ENCODE peak calls at places on chromosomes 13 and 19, in six cellular contexts. M is spleen, B is T-helper 2 cell, L is T1000, H is epithelial cell of esophagus, G is uterus. I is an unnamed sample.

GRCh38 chr19:53581871-53582279 is 43.9 kb downstream of the ZNF331 start:
- DNase-seq in H (no peak), B (no peak), L (no peak), M (no peak), G (no peak), I (no peak)

GRCh38 chr13:50320297-50320862 is 305.1 kb downstream of the KCNRG start:
- DNase-seq in H (peak; percentile 55), B (no peak), L (no peak), M (no peak), G (no peak), I (no peak)

GRCh38 chr19:2221250-2221831 is 14.8 kb downstream of the PLEKHJ1 start:
- DNase-seq in B (no peak), L (peak; percentile 83), G (no peak), H (no peak), M (no peak), I (no peak)

GRCh38 chr13:29849071-29849541 is 1.3 kb downstream of the UBL3 start:
- DNase-seq in H (peak; percentile 49), M (peak; percentile 78), L (no peak), G (no peak), B (peak; percentile 59), I (no peak)

GRCh38 chr13:40102854-40103253 is 447.4 kb downstream of the COG6 start:
- DNase-seq in H (peak; percentile 99), B (peak; percentile 73), M (no peak), G (peak; percentile 66), L (no peak), I (peak; percentile 42)

GRCh38 chr13:86383151-86383550 is 583.9 kb upstream of the SLITRK6 start:
- DNase-seq in H (no peak), L (no peak), B (no peak), M (no peak), G (no peak), I (no peak)

GRCh38 chr13:68551701-68552522 is 1321.8 kb upstream of the PCDH9 start:
- DNase-seq in B (no peak), H (peak; percentile 10), M (no peak), L (no peak), G (no peak), I (no peak)

GRCh38 chr13:26909515-26909914 is 148.9 kb upstream of the GPR12 start:
- DNase-seq in G (no peak), M (no peak), L (no peak), B (no peak), H (no peak), I (no peak)

GRCh38 chr13:29472317-29472961 is 123.0 kb downstream of the SLC7A1 start:
- DNase-seq in H (peak; percentile 72), L (no peak), B (peak; percentile 39), G (peak; percentile 28), M (no peak), I (peak; percentile 12)

GRCh38 chr19:49716154-49716553 is 25.2 kb downstream of the CPT1C start:
- DNase-seq in B (peak; percentile 21), H (no peak), G (no peak), M (no peak), L (no peak), I (no peak)

GRCh38 chr13:101453784-101454201 is 1.3 kb downstream of the ITGBL1 start:
- DNase-seq in H (peak; percentile 74), M (no peak), B (peak; percentile 10), L (no peak), G (no peak), I (no peak)

GRCh38 chr13:28031220-28031903 is 42.9 kb upstream of the URAD start:
- DNase-seq in L (no peak), M (peak; percentile 84), H (no peak), B (no peak), G (no peak), I (no peak)

GRCh38 chr19:29884466-29884865 is 57.6 kb upstream of the URI1 start:
- DNase-seq in M (no peak), B (no peak), L (no peak), H (no peak), G (no peak), I (no peak)

GRCh38 chr19:11480081-11480926 is 542 bp downstream of the ELAVL3 start:
- DNase-seq in M (no peak), L (no peak), H (no peak), B (no peak), G (no peak), I (no peak)

GRCh38 chr19:48645652-48646191 is at the start of gene CA11:
- DNase-seq in L (no peak), B (no peak), G (no peak), H (no peak), M (peak; percentile 76), I (no peak)

GRCh38 chr19:2191456-2191931 is 27.8 kb downstream of the DOT1L start:
- DNase-seq in L (no peak), G (no peak), B (no peak), H (no peak), M (no peak), I (no peak)

GRCh38 chr13:113452942-113453901 is at the start of gene ADPRHL1:
- DNase-seq in H (no peak), G (peak; percentile 11), M (no peak), B (no peak), L (no peak), I (no peak)

GRCh38 chr13:59906413-59907027 is 257.2 kb downstream of the DIAPH3 start:
- DNase-seq in H (peak; percentile 40), B (peak; percentile 25), M (no peak), L (no peak), G (no peak), I (no peak)

GRCh38 chr19:2532252-2533071 is 56.5 kb downstream of the GADD45B start:
- DNase-seq in G (no peak), H (peak; percentile 94), M (no peak), B (no peak), L (no peak), I (no peak)

GRCh38 chr19:4745986-4746385 is 22.3 kb upstream of the DPP9 start:
- DNase-seq in H (no peak), B (no peak), G (no peak), L (no peak), M (no peak), I (no peak)

GRCh38 chr19:43594710-43595604 is 977 bp downstream of the IRGQ start:
- DNase-seq in G (no peak), B (peak; percentile 89), H (peak; percentile 79), M (peak; percentile 91), L (peak; percentile 9), I (peak; percentile 54)

GRCh38 chr19:8614455-8614854 is 3.9 kb upstream of the ADAMTS10 start:
- DNase-seq in H (no peak), L (no peak), B (no peak), M (no peak), G (no peak), I (no peak)

GRCh38 chr13:21074601-21075302 is 13.4 kb upstream of the LATS2 start:
- DNase-seq in H (no peak), M (no peak), B (peak; percentile 80), G (no peak), L (no peak), I (no peak)

GRCh38 chr13:36038785-36039415 is 92.3 kb downstream of the DCLK1 start:
- DNase-seq in G (no peak), M (no peak), B (no peak), L (no peak), H (peak; percentile 19), I (no peak)

GRCh38 chr13:27271572-27272096 is 1.0 kb downstream of the RASL11A start:
- DNase-seq in B (no peak), L (no peak), G (no peak), H (no peak), M (peak; percentile 83), I (no peak)

GRCh38 chr13:70568571-70568970 is 460.3 kb upstream of the KLHL1 start:
- DNase-seq in B (peak; percentile 33), G (no peak), M (no peak), H (peak; percentile 59), L (no peak), I (no peak)

GRCh38 chr13:20230913-20231838 is 943 bp downstream of the GJB6 start:
- DNase-seq in G (no peak), H (no peak), M (no peak), B (peak; percentile 67), L (no peak), I (no peak)

GRCh38 chr19:11031421-11032070 is 57.7 kb upstream of the LDLR start:
- DNase-seq in G (no peak), M (no peak), B (no peak), H (no peak), L (no peak), I (no peak)

GRCh38 chr19:14150770-14151661 is 14.6 kb upstream of the ASF1B start:
- DNase-seq in M (no peak), B (no peak), G (no peak), H (no peak), L (no peak), I (no peak)

GRCh38 chr13:83386609-83387008 is 495.7 kb downstream of the SLITRK1 start:
- DNase-seq in M (no peak), B (no peak), L (no peak), H (no peak), G (no peak), I (no peak)

GRCh38 chr19:5932146-5932545 is 18.1 kb downstream of the CAPS start:
- DNase-seq in G (no peak), M (no peak), H (no peak), L (no peak), B (no peak), I (no peak)

GRCh38 chr19:3365447-3366103 is 808 bp upstream of the NFIC start:
- DNase-seq in H (peak; percentile 59), B (no peak), M (peak; percentile 84), L (no peak), G (peak; percentile 83), I (no peak)

GRCh38 chr13:91058066-91058465 is 289.4 kb upstream of the MIR17HG start:
- DNase-seq in B (no peak), L (no peak), M (no peak), H (peak; percentile 67), G (no peak), I (no peak)

GRCh38 chr19:913080-913748 is at the start of gene R3HDM4:
- DNase-seq in G (peak; percentile 70), L (peak; percentile 39), B (peak; percentile 85), H (peak; percentile 70), M (peak; percentile 98), I (peak; percentile 79)

GRCh38 chr19:33186431-33186830 is 7.7 kb upstream of the LRP3 start:
- DNase-seq in H (no peak), B (no peak), G (no peak), L (no peak), M (peak; percentile 55), I (no peak)

GRCh38 chr19:7132054-7132453 is 62.6 kb downstream of the ZNF557 start:
- DNase-seq in H (no peak), G (no peak), L (no peak), B (no peak), M (peak; percentile 41), I (no peak)

GRCh38 chr19:55392820-55393219 is 7.1 kb downstream of the RPL28 start:
- DNase-seq in B (no peak), H (no peak), L (no peak), M (no peak), G (no peak), I (no peak)

GRCh38 chr19:16435999-16436650 is 35.6 kb downstream of the EPS15L1 start:
- DNase-seq in L (no peak), G (no peak), B (no peak), H (no peak), M (no peak), I (no peak)

GRCh38 chr13:35005051-35005450 is 63.0 kb downstream of the NBEA start:
- DNase-seq in M (no peak), L (no peak), G (no peak), B (no peak), H (no peak), I (no peak)

GRCh38 chr19:54523403-54523802 is 20.8 kb downstream of the LAIR2 start:
- DNase-seq in M (no peak), G (peak; percentile 31), H (peak; percentile 3), B (peak; percentile 86), L (no peak), I (no peak)